ENCODE peak calls at places on chromosomes 13 and 19, in five cellular contexts. One of them, this sample, is unnamed.

GRCh38 chr19:55670280-55671053 is 4.6 kb upstream of the EPN1 start:
- DNase-seq in fibroblast of lung: no peak
- DNase-seq in neural crest cell: no peak
- DNase-seq in mesothelial cell of epicardium: peak
- DNase-seq in psoas muscle: no peak
- DNase-seq in this sample: no peak

GRCh38 chr13:86920960-86921359 is 750.2 kb upstream of the SLITRK5 start:
- DNase-seq in fibroblast of lung: no peak
- DNase-seq in neural crest cell: no peak
- DNase-seq in mesothelial cell of epicardium: no peak
- DNase-seq in psoas muscle: no peak
- DNase-seq in this sample: no peak

GRCh38 chr13:60261432-60262351 is 98.0 kb upstream of the DIAPH3 start:
- DNase-seq in psoas muscle: no peak
- DNase-seq in fibroblast of lung: no peak
- DNase-seq in neural crest cell: no peak
- DNase-seq in mesothelial cell of epicardium: no peak
- DNase-seq in this sample: no peak

GRCh38 chr13:89969996-89970709 is 1377.3 kb upstream of the MIR17HG start:
- DNase-seq in psoas muscle: no peak
- DNase-seq in neural crest cell: no peak
- DNase-seq in fibroblast of lung: no peak
- DNase-seq in mesothelial cell of epicardium: no peak
- DNase-seq in this sample: no peak

GRCh38 chr13:79806821-79807220 is 325.9 kb downstream of the NDFIP2 start:
- DNase-seq in psoas muscle: no peak
- DNase-seq in fibroblast of lung: no peak
- DNase-seq in mesothelial cell of epicardium: no peak
- DNase-seq in neural crest cell: no peak
- DNase-seq in this sample: no peak

GRCh38 chr19:13781547-13781946 is 7.3 kb downstream of the C19orf53 start:
- DNase-seq in psoas muscle: peak
- DNase-seq in neural crest cell: peak
- DNase-seq in mesothelial cell of epicardium: no peak
- DNase-seq in fibroblast of lung: peak
- DNase-seq in this sample: no peak

GRCh38 chr19:33063356-33064116 is 1.2 kb downstream of the RHPN2 start:
- DNase-seq in neural crest cell: no peak
- DNase-seq in mesothelial cell of epicardium: no peak
- DNase-seq in fibroblast of lung: peak
- DNase-seq in psoas muscle: no peak
- DNase-seq in this sample: peak

GRCh38 chr19:28905996-28906395 is 307.0 kb downstream of the UQCRFS1 start:
- DNase-seq in psoas muscle: no peak
- DNase-seq in fibroblast of lung: peak
- DNase-seq in mesothelial cell of epicardium: no peak
- DNase-seq in neural crest cell: no peak
- DNase-seq in this sample: no peak

GRCh38 chr13:82766732-82767321 is 1115.4 kb downstream of the SLITRK1 start:
- DNase-seq in mesothelial cell of epicardium: no peak
- DNase-seq in psoas muscle: no peak
- DNase-seq in fibroblast of lung: no peak
- DNase-seq in neural crest cell: no peak
- DNase-seq in this sample: no peak

GRCh38 chr19:35742121-35742724 is at the start of gene IGFLR1:
- DNase-seq in neural crest cell: no peak
- DNase-seq in psoas muscle: no peak
- DNase-seq in mesothelial cell of epicardium: no peak
- DNase-seq in fibroblast of lung: no peak
- DNase-seq in this sample: peak

GRCh38 chr13:99869830-99870229 is 101.7 kb downstream of the ZIC5 start:
- DNase-seq in psoas muscle: no peak
- DNase-seq in neural crest cell: no peak
- DNase-seq in mesothelial cell of epicardium: no peak
- DNase-seq in fibroblast of lung: no peak
- DNase-seq in this sample: no peak

GRCh38 chr13:113928701-113929627 is 44.9 kb downstream of the C13orf46 start:
- DNase-seq in psoas muscle: peak
- DNase-seq in fibroblast of lung: peak
- DNase-seq in neural crest cell: no peak
- DNase-seq in mesothelial cell of epicardium: no peak
- DNase-seq in this sample: no peak

GRCh38 chr19:18379803-18380747 is 5.9 kb upstream of the GDF15 start:
- DNase-seq in psoas muscle: peak
- DNase-seq in fibroblast of lung: peak
- DNase-seq in mesothelial cell of epicardium: no peak
- DNase-seq in neural crest cell: no peak
- DNase-seq in this sample: no peak

GRCh38 chr13:109274188-109274821 is 512.1 kb downstream of the IRS2 start:
- DNase-seq in fibroblast of lung: peak
- DNase-seq in mesothelial cell of epicardium: no peak
- DNase-seq in psoas muscle: no peak
- DNase-seq in neural crest cell: no peak
- DNase-seq in this sample: no peak

GRCh38 chr19:17058236-17058635 is 17.0 kb downstream of the HAUS8 start:
- DNase-seq in psoas muscle: no peak
- DNase-seq in mesothelial cell of epicardium: no peak
- DNase-seq in neural crest cell: no peak
- DNase-seq in fibroblast of lung: peak
- DNase-seq in this sample: no peak

GRCh38 chr19:3343619-3344502 is 22.5 kb upstream of the NFIC start:
- DNase-seq in fibroblast of lung: peak
- DNase-seq in psoas muscle: peak
- DNase-seq in neural crest cell: no peak
- DNase-seq in mesothelial cell of epicardium: no peak
- DNase-seq in this sample: peak
- TF ChIP-seq CTCF in fibroblast of lung: no peak
- TF ChIP-seq CTCF in psoas muscle: no peak
- TF ChIP-seq CTCF in neural crest cell: no peak
- TF ChIP-seq CTCF in mesothelial cell of epicardium: no peak
- TF ChIP-seq CTCF in this sample: no peak

DNA sequence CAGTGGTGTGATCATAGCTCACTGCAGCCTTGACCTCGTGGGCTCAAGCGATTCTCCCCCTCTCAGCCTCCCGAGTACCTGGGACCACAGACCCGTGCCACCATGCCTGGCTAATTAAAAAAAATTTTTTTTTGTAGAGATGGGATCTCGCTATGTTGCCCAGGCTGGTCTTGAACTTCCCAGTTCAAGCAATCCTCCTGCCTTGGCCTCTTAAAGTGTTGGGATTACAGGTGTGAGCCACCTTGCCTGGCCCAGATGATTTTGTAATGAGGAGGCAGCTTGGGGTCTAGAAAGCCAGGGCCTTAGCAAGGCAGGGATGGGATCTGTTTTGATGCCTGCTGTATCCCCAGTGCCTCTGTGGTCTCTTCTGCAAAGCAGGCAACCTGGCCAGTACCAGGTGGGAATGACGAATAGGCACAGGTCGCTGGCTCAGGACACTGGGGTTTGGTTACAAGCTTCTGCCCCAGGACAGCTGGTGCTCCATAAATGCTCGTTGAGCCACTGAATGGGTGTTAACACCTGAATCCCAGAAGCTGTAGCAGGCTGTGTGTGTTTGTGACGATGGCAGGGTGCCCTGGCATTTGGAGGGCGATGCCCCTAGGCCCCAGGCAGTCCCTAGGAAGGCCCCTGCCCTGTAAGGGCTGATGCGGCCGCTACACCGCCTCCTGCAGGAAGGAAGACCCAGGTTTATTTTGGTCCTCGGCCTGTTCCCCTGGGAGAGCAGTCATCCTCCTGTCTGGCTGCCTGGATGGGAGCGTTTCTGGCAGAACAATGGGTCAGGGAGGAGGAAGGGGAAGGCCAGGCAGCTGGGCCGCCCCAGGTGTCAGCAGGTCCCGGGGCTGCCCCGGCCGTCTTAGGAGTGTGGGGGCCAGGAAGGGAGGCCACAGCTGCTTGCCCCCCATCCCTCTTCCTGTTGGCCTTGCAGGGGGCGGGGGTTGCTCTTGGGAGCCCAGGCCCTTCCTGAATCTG is 8.6 kb downstream of the TNFAIP8L1 start:
- DNase-seq in mesothelial cell of epicardium: no peak
- DNase-seq in neural crest cell: no peak
- DNase-seq in fibroblast of lung: no peak
- DNase-seq in psoas muscle: peak
- DNase-seq in this sample: peak
- TF ChIP-seq CTCF in mesothelial cell of epicardium: no peak
- TF ChIP-seq CTCF in neural crest cell: no peak
- TF ChIP-seq CTCF in fibroblast of lung: no peak
- TF ChIP-seq CTCF in psoas muscle: no peak
- TF ChIP-seq CTCF in this sample: no peak

DNA sequence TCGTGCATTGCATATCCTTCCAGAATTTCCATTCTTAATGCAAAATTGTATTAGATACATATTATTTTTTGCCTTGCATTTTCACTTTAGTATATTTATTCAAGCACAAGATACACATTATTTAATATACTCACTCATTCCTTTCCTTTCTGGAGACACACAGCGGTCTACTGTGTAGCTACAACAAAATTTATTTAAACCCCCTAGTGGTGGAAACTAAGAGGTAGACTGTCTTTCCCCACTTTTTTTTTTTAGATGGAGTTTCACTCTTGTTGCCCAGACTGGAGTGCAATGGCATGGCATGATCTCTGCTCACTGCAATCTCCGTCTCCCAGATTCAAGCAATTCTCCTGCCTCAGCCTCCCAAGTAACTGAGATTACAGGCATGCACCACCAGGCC is 2040.3 kb upstream of the PCDH20 start:
- DNase-seq in fibroblast of lung: no peak
- DNase-seq in mesothelial cell of epicardium: no peak
- DNase-seq in psoas muscle: no peak
- DNase-seq in neural crest cell: no peak
- DNase-seq in this sample: no peak
- TF ChIP-seq CTCF in fibroblast of lung: no peak
- TF ChIP-seq CTCF in mesothelial cell of epicardium: no peak
- TF ChIP-seq CTCF in psoas muscle: no peak
- TF ChIP-seq CTCF in neural crest cell: peak
- TF ChIP-seq CTCF in this sample: no peak

GRCh38 chr13:46313441-46314257 is 73.4 kb downstream of the RUBCNL start:
- DNase-seq in fibroblast of lung: no peak
- DNase-seq in psoas muscle: no peak
- DNase-seq in mesothelial cell of epicardium: no peak
- DNase-seq in neural crest cell: no peak
- DNase-seq in this sample: no peak

GRCh38 chr13:46314587-46314986 is 72.5 kb downstream of the RUBCNL start:
- DNase-seq in mesothelial cell of epicardium: no peak
- DNase-seq in neural crest cell: no peak
- DNase-seq in fibroblast of lung: no peak
- DNase-seq in psoas muscle: no peak
- DNase-seq in this sample: no peak

GRCh38 chr13:46315491-46316075 is 71.5 kb downstream of the RUBCNL start:
- DNase-seq in mesothelial cell of epicardium: no peak
- DNase-seq in fibroblast of lung: no peak
- DNase-seq in psoas muscle: no peak
- DNase-seq in neural crest cell: no peak
- DNase-seq in this sample: no peak

GRCh38 chr13:46315036-46315435 is 72.0 kb downstream of the RUBCNL start:
- DNase-seq in fibroblast of lung: no peak
- DNase-seq in mesothelial cell of epicardium: no peak
- DNase-seq in psoas muscle: no peak
- DNase-seq in neural crest cell: no peak
- DNase-seq in this sample: no peak

GRCh38 chr13:46317120-46317519 is 69.9 kb downstream of the RUBCNL start:
- DNase-seq in mesothelial cell of epicardium: no peak
- DNase-seq in fibroblast of lung: peak
- DNase-seq in neural crest cell: no peak
- DNase-seq in psoas muscle: no peak
- DNase-seq in this sample: no peak
- TF ChIP-seq CTCF in mesothelial cell of epicardium: no peak
- TF ChIP-seq CTCF in fibroblast of lung: no peak
- TF ChIP-seq CTCF in neural crest cell: no peak
- TF ChIP-seq CTCF in psoas muscle: no peak
- TF ChIP-seq CTCF in this sample: no peak

GRCh38 chr13:26379831-26380230 is 125.9 kb downstream of the CDK8 start:
- DNase-seq in neural crest cell: no peak
- DNase-seq in psoas muscle: no peak
- DNase-seq in mesothelial cell of epicardium: no peak
- DNase-seq in fibroblast of lung: no peak
- DNase-seq in this sample: no peak
- TF ChIP-seq CTCF in neural crest cell: no peak
- TF ChIP-seq CTCF in psoas muscle: no peak
- TF ChIP-seq CTCF in mesothelial cell of epicardium: no peak
- TF ChIP-seq CTCF in fibroblast of lung: no peak
- TF ChIP-seq CTCF in this sample: no peak

GRCh38 chr19:49450405-49450804 is 1.2 kb downstream of the PIH1D1 start:
- DNase-seq in mesothelial cell of epicardium: no peak
- DNase-seq in fibroblast of lung: no peak
- DNase-seq in neural crest cell: no peak
- DNase-seq in psoas muscle: no peak
- DNase-seq in this sample: no peak

GRCh38 chr19:49448432-49448786 is 3.2 kb downstream of the PIH1D1 start:
- DNase-seq in mesothelial cell of epicardium: no peak
- DNase-seq in fibroblast of lung: no peak
- DNase-seq in psoas muscle: no peak
- DNase-seq in neural crest cell: no peak
- DNase-seq in this sample: no peak

GRCh38 chr19:49453757-49454248 is 778 bp downstream of the ALDH16A1 start:
- DNase-seq in fibroblast of lung: no peak
- DNase-seq in neural crest cell: no peak
- DNase-seq in mesothelial cell of epicardium: no peak
- DNase-seq in psoas muscle: no peak
- DNase-seq in this sample: no peak

GRCh38 chr19:49453013-49453756 is at the start of gene ALDH16A1:
- DNase-seq in mesothelial cell of epicardium: peak
- DNase-seq in fibroblast of lung: peak
- DNase-seq in neural crest cell: peak
- DNase-seq in psoas muscle: peak
- DNase-seq in this sample: peak

DNA sequence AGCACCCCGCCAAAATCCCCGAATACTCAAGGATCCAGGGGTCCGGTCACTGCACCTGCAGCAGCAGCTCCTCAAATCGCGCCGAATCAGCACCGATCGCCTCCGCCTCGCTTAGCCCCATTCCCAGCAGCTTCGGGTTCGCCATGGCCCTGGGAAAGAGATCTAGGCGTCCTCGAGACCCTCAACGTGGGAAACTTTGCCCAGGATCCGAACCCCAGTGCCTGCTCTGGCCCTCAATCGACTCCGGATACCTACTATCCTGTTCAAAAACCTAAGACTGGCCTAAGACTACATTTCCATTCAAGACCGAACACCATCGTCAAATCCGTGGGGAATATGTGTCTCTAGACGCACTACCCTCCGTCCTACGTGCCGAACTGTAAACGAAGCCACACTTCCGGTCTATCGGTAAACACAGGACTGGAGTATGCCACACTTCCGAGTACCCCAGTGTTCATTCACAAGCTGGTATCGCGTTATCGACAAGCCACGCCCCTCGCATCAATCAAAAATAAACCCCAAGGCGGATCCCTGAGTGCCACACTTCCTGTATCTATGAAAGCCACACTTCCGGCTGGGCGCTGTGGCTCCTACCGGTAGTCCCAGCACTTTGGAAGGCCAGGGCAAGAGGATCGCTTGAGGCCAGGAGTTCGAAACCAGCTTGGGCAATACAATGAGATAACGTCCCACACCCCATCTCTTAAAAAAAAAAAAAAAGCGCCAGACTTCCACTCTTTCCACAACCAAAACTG is at the start of gene PIH1D1:
- DNase-seq in psoas muscle: peak
- DNase-seq in neural crest cell: peak
- DNase-seq in mesothelial cell of epicardium: peak
- DNase-seq in fibroblast of lung: peak
- DNase-seq in this sample: peak
- TF ChIP-seq CTCF in psoas muscle: no peak
- TF ChIP-seq CTCF in neural crest cell: peak
- TF ChIP-seq CTCF in mesothelial cell of epicardium: no peak
- TF ChIP-seq CTCF in fibroblast of lung: peak
- TF ChIP-seq CTCF in this sample: no peak